ENCODE peak calls at places on chromosomes 16 and 17, in six cellular contexts. V is stomach, M is upper lobe of left lung, Y is HepG2, J is esophagus muscularis mucosa, P is sigmoid colon. D is an unnamed sample. For H3K9me3, the result is how much of the 10 kb centered on the place peaks cover.

GRCh38 chr17:12118617-12119016 is 97.9 kb downstream of the MAP2K4 start:
- DNase-seq in M (no peak), J (no peak), V (no peak), P (no peak), Y (no peak), D (no peak)

GRCh38 chr16:13070268-13070667 is 168.9 kb downstream of the SHISA9 start:
- DNase-seq in M (no peak), Y (no peak), P (no peak), J (no peak), V (no peak), D (no peak)

GRCh38 chr17:66373944-66374817 is 71.8 kb downstream of the PRKCA start:
- DNase-seq in J (no peak), V (no peak), Y (no peak), M (peak), P (no peak), D (no peak)

GRCh38 chr17:1647802-1648581 is 1.7 kb downstream of the RILP start:
- DNase-seq in J (no peak), Y (no peak), P (peak), V (peak), M (peak), D (no peak)

GRCh38 chr16:6081320-6081976 is 983.9 kb upstream of the EEF2KMT start:
- DNase-seq in P (no peak), J (no peak), M (no peak), V (no peak), Y (peak), D (no peak)

GRCh38 chr17:8745586-8746500 is 1.2 kb upstream of the CCDC42 start:
- DNase-seq in J (no peak), P (peak), M (peak), V (peak), Y (peak), D (no peak)

GRCh38 chr16:77683845-77684526 is 38.3 kb upstream of the NUDT7 start:
- DNase-seq in M (no peak), P (no peak), V (no peak), Y (no peak), J (no peak), D (no peak)

GRCh38 chr16:88066234-88066633 is 115.0 kb downstream of the BANP start:
- DNase-seq in V (no peak), J (no peak), Y (no peak), M (no peak), P (no peak), D (no peak)

GRCh38 chr16:69775535-69775934 is 13.4 kb downstream of the WWP2 start:
- DNase-seq in M (no peak), P (no peak), J (no peak), V (no peak), Y (no peak), D (no peak)

GRCh38 chr16:88528902-88529318 is 41.3 kb upstream of the ZC3H18 start:
- DNase-seq in J (no peak), M (no peak), V (no peak), Y (no peak), P (no peak), D (no peak)

GRCh38 chr16:67013823-67014640 is 14.9 kb upstream of the CBFB start:
- DNase-seq in J (no peak), V (peak), M (peak), P (peak), Y (peak), D (no peak)

GRCh38 chr16:88610080-88610479 is 28.3 kb upstream of the IL17C start:
- DNase-seq in P (no peak), J (no peak), M (no peak), Y (no peak), V (no peak), D (no peak)

GRCh38 chr16:57677622-57678369 is 9.7 kb downstream of the ADGRG3 start:
- DNase-seq in Y (peak), P (peak), M (no peak), J (no peak), V (peak), D (no peak)

GRCh38 chr16:53833145-53833544 is 129.2 kb downstream of the FTO start:
- DNase-seq in J (no peak), Y (no peak), V (no peak), P (no peak), M (no peak), D (no peak)

GRCh38 chr16:59907671-59908070 is 1173.6 kb upstream of the GOT2 start:
- DNase-seq in Y (no peak), J (no peak), V (no peak), P (no peak), M (no peak), D (no peak)

GRCh38 chr16:88062341-88062861 is 111.2 kb downstream of the BANP start:
- DNase-seq in J (no peak), V (no peak), Y (no peak), M (no peak), P (peak), D (peak)

GRCh38 chr17:15884731-15885130 is 60.2 kb upstream of the ADORA2B start:
- DNase-seq in Y (no peak), J (no peak), P (no peak), M (no peak), V (no peak), D (no peak)

GRCh38 chr16:81198635-81199034 is 39.9 kb upstream of the BCO1 start:
- DNase-seq in J (no peak), M (no peak), V (no peak), P (no peak), Y (peak), D (no peak)

GRCh38 chr16:68311316-68311620 is 449 bp downstream of the PRMT7 start:
- DNase-seq in P (no peak), V (no peak), J (no peak), Y (peak), M (no peak), D (no peak)

GRCh38 chr17:61551255-61551742 is 39.7 kb downstream of the NACA2 start:
- DNase-seq in Y (peak), V (no peak), J (no peak), M (no peak), P (no peak), D (no peak)

GRCh38 chr17:43720311-43721060 is 38.1 kb downstream of the SOST start:
- DNase-seq in J (peak), V (peak), Y (peak), P (peak), M (peak), D (peak)

GRCh38 chr16:81601008-81601428 is 156.4 kb downstream of the CMIP start:
- DNase-seq in Y (no peak), J (no peak), P (no peak), V (no peak), M (no peak), D (no peak)

GRCh38 chr17:16939606-16940115 is 32.3 kb downstream of the TNFRSF13B start:
- DNase-seq in P (peak), M (peak), V (peak), J (no peak), Y (no peak), D (peak)

GRCh38 chr16:72677662-72678447 is 370.1 kb downstream of the ZFHX3 start:
- DNase-seq in P (no peak), M (no peak), J (no peak), V (no peak), Y (peak), D (no peak)

GRCh38 chr16:73753931-73754330 is 542.7 kb upstream of the PSMD7 start:
- DNase-seq in P (no peak), J (no peak), Y (no peak), V (no peak), M (no peak), D (no peak)

GRCh38 chr17:17467720-17468119 is 9.1 kb upstream of the MED9 start:
- DNase-seq in P (no peak), J (no peak), Y (no peak), V (no peak), M (no peak), D (no peak)

GRCh38 chr16:1991588-1992474 is 2.1 kb downstream of the SYNGR3 start:
- DNase-seq in J (peak), P (peak), Y (no peak), M (peak), V (peak), D (peak)

GRCh38 chr16:35743101-35743692 is 2283.8 kb downstream of the TP53TG3F start:
- DNase-seq in J (peak), M (no peak), Y (no peak), P (no peak), V (no peak), D (no peak)
- H3K9me3 ChIP-seq in J (under half), M (under half), Y (half or more), P (under half), V (under half), D (under half)

GRCh38 chr16:86501989-86502855 is 8.1 kb upstream of the FOXF1 start:
- DNase-seq in Y (no peak), P (no peak), M (no peak), J (no peak), V (no peak), D (no peak)

GRCh38 chr16:86503830-86504229 is 6.5 kb upstream of the FOXF1 start:
- DNase-seq in J (no peak), M (no peak), P (peak), Y (no peak), V (no peak), D (no peak)

GRCh38 chr16:86504315-86505184 is 5.8 kb upstream of the FOXF1 start:
- DNase-seq in J (no peak), P (peak), Y (no peak), V (no peak), M (no peak), D (no peak)

GRCh38 chr16:86500708-86501510 is 9.4 kb upstream of the FOXF1 start:
- DNase-seq in Y (no peak), M (no peak), V (no peak), P (peak), J (no peak), D (no peak)

DNA sequence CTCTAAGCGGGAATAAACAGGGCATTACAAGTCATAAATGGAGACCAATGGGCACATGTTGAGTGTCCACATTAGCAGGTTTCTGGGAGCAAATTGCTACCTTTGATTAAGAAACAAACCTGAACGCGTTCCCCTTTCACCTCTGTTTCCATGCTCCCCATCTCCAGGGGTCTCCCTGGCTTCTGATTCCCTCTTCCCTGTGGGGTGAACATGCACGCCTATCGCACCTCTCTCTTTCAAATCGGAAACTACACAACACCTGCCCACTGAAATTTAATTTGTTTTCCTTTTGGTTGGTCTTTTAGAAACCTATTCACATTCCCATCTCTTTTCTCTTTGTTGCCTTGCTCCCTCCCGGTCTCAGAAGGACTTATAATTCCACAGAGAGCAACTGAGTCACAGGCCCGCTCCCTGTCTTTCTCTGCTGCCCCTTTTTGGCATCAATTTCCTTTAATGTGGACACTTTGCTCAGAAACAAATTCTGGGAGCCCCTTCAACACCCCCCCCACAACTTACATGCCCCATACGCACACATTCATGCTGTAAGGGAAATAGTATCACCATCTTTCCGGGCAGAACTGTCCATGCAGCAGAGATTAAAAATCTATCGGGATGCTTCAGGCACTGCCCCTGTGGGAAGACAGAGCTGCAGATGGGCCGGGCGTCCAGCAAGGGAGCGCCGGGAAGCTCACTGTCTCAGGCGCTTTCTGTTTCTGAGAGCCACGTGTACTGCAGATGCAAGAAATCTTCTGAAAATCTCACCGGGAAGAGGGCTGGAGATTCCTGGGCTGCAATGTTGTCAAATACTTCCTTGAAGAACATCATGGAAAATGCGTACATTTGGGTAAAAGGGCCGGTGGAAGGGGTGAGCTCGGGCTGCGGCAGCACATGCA is 7.2 kb upstream of the FOXF1 start:
- DNase-seq in J (no peak), V (no peak), Y (no peak), M (no peak), P (peak), D (no peak)
- TF ChIP-seq POLR2AphosphoS5 in J (peak), V (no peak), Y (no peak), M (no peak), P (no peak), D (no peak)

GRCh38 chr17:73548620-73549311 is 95.5 kb downstream of the SDK2 start:
- DNase-seq in P (no peak), Y (no peak), M (no peak), J (no peak), V (no peak), D (no peak)

GRCh38 chr17:73549841-73550430 is 94.3 kb downstream of the SDK2 start:
- DNase-seq in J (no peak), M (no peak), P (no peak), V (no peak), Y (no peak), D (no peak)

GRCh38 chr17:73546770-73547345 is 97.4 kb downstream of the SDK2 start:
- DNase-seq in J (no peak), P (no peak), M (peak), V (peak), Y (peak), D (no peak)

GRCh38 chr17:73546121-73546520 is 98.1 kb downstream of the SDK2 start:
- DNase-seq in Y (no peak), J (no peak), P (no peak), M (no peak), V (no peak), D (no peak)

GRCh38 chr17:73547790-73548189 is 96.5 kb downstream of the SDK2 start:
- DNase-seq in Y (no peak), J (no peak), M (no peak), V (no peak), P (no peak), D (no peak)
- TF ChIP-seq EP300 in Y (no peak), J (no peak), M (no peak), V (no peak), P (no peak), D (no peak)

GRCh38 chr17:22692066-22692800 is 999.9 kb downstream of the KCNJ18 start:
- DNase-seq in M (no peak), P (peak), Y (no peak), V (no peak), J (peak), D (no peak)
- H3K9me3 ChIP-seq in M (under half), P (under half), Y (under half), V (under half), J (under half), D (under half)

GRCh38 chr17:69031839-69032238 is 28.9 kb downstream of the ABCA9 start:
- DNase-seq in Y (peak), M (no peak), J (no peak), V (no peak), P (no peak), D (no peak)

DNA sequence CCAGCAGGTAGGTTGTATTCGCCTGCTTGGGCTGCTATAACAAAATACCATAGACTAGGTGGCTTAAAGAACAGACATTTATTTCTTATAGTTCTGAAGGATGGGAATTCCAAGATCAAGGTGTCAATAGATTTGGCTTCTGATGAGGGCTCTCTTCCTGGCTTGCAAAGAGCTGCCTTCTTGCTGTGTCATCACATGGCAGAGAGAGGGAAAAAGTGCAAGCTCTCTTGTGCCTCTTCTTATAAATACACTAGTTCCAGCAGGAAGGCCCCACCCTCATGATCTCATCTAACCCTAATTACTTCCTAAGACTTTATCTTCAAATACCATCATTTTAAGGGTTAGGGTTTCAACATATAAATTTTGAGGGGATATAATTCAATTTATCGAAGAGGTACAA is 30.6 kb downstream of the ABCA9 start:
- DNase-seq in Y (no peak), M (no peak), P (no peak), J (no peak), V (no peak), D (no peak)
- TF ChIP-seq POLR2AphosphoS5 in Y (no peak), M (no peak), P (no peak), J (no peak), V (no peak), D (no peak)

DNA sequence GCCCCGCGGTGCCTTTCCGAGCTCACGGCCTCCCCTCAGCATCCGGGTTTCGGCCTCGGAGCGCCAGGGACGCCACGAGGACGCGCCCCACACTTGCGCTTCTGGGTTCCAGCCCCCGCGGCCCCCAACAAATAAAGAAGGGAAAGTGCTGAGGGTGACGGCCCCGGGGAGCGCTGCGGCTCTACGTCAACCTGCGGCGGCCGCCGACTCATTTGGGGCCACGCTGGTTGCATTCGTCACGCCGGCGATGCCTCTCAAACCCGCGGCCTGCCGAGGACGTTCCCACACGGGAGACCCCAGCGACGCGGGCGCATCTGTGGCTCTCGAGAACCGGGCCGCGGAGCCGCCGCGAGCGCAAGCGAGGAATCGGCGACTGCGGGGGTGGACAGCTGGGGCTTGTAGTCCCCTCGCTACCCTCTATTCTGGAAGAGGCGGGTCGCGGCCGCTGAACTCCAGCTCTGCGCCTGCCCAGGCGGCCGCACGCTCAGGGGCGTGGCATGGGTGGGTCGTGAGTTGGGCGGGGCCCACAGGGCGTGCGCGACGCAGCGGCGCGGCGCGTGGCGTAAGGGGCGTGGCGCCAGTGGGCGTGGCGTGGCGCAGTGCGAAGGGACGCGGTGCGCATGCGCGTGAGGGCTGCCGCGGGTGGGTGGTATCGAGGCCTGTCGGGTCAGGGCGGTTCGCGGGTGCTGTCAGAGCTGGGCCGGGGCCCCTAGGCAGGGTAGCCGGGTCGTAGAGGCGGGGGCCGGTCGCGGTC is at the start of gene AMZ2:
- DNase-seq in P (peak), Y (peak), V (peak), M (peak), J (peak), D (peak)
- TF ChIP-seq EP300 in P (no peak), Y (no peak), V (no peak), M (no peak), J (no peak), D (no peak)

DNA sequence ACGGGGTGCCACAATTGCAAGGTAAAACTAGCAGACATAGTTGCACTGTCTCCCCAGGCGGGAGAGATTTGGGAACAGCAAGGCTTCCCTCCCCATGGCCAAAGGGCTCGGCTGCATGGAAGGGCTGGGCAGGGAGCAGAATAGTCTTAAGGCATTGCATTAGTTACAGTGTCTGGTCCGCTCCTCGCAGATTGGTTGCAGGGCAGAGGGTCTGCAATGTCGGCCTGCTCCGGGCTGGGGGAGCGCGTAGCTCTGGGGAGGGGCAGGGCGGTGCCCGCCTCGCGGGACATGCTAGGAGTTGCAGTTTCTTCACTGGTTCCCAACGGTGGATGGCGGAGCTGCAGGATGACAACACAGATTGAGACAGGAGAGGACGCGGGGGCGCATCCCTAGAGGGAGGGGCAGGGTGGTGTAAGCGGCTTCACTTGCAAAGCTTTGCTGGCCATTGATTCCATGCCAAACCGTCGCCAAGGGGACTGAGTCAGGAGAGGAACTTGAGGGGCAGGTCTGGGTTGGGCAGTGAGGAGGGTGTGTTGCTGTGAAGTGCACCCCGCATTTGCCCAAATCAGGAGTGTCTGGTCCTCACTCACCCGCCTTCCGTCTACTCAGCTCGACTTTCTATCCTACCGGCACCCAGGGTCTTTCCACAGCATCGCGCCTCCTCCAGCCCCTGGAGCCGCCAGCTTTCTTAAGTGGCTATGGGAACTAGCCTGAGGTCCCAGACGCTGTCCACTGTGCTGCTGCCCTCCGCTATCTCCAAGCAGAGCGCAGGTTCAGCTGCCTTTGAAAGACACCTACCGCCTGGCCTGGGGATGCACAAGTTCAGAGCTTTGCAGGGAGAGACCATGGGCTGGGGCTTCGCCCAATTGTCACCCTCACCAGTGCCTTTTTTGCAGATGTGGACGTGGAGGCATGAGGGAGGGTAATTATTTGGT is 1748.9 kb downstream of the TP53TG3F start:
- DNase-seq in J (peak), Y (no peak), V (no peak), P (no peak), M (no peak), D (peak)
- H3K9me3 ChIP-seq in J (under half), Y (half or more), V (under half), P (under half), M (under half), D (under half)

GRCh38 chr16:15672514-15673167 is 22.6 kb downstream of the NDE1 start:
- DNase-seq in Y (peak), J (peak), V (peak), P (peak), M (peak), D (peak)
- TF ChIP-seq POLR2AphosphoS5 in Y (peak), J (peak), V (peak), P (peak), M (peak), D (peak)

GRCh38 chr17:19551708-19552148 is 18.1 kb downstream of the SLC47A1 start:
- DNase-seq in P (no peak), Y (peak), V (no peak), J (no peak), M (no peak), D (no peak)

GRCh38 chr17:19549746-19550623 is 16.3 kb downstream of the SLC47A1 start:
- DNase-seq in V (no peak), J (no peak), M (no peak), Y (peak), P (no peak), D (no peak)

GRCh38 chr17:19554393-19554792 is 20.7 kb downstream of the SLC47A1 start:
- DNase-seq in V (no peak), M (no peak), Y (peak), P (no peak), J (no peak), D (no peak)

GRCh38 chr17:19553036-19553435 is 19.4 kb downstream of the SLC47A1 start:
- DNase-seq in P (no peak), V (no peak), M (no peak), Y (no peak), J (no peak), D (no peak)

GRCh38 chr17:19551148-19551547 is 17.5 kb downstream of the SLC47A1 start:
- DNase-seq in V (no peak), J (no peak), M (no peak), Y (peak), P (no peak), D (no peak)
- TF ChIP-seq EP300 in V (no peak), J (no peak), M (no peak), Y (peak), P (no peak), D (no peak)